ENCODE peak calls at places on chromosomes 11 and 22, in four cellular contexts. S, G, J and I are unnamed samples.

GRCh38 chr11:35270342-35270741 is 131.4 kb downstream of the CD44 start:
- DNase-seq in S (no peak), G (no peak), J (no peak), I (no peak)

GRCh38 chr22:30210235-30210831 is 36.2 kb downstream of the LIF start:
- DNase-seq in S (no peak), G (peak; percentile 29), J (peak; percentile 15), I (no peak)

GRCh38 chr11:62856333-62856910 is 17.0 kb upstream of the WDR74 start:
- DNase-seq in S (peak; percentile 70), G (no peak), J (no peak), I (no peak)

GRCh38 chr11:65134952-65135632 is 773 bp upstream of the SYVN1 start:
- DNase-seq in S (peak; percentile 97), G (peak; percentile 96), J (peak; percentile 91), I (peak; percentile 94)

GRCh38 chr11:34809191-34810106 is 106.7 kb downstream of the APIP start:
- DNase-seq in S (no peak), G (no peak), J (no peak), I (no peak)

GRCh38 chr11:3169952-3170755 is 5.0 kb upstream of the OSBPL5 start:
- DNase-seq in S (no peak), G (no peak), J (no peak), I (no peak)

GRCh38 chr11:5857590-5857989 is at the start of gene OR52E8:
- DNase-seq in S (no peak), G (no peak), J (no peak), I (no peak)

GRCh38 chr11:4641501-4641900 is 2.3 kb upstream of the OR51E1 start:
- DNase-seq in S (no peak), G (no peak), J (no peak), I (no peak)

GRCh38 chr11:107957109-107957588 is 28.9 kb downstream of the RAB39A start:
- DNase-seq in S (no peak), G (no peak), J (peak; percentile 78), I (peak; percentile 85)

GRCh38 chr22:26169312-26170111 is at the start of gene SEZ6L:
- DNase-seq in S (no peak), G (peak; percentile 80), J (peak; percentile 90), I (peak; percentile 48)

GRCh38 chr11:100546714-100547113 is 140.4 kb upstream of the ARHGAP42 start:
- DNase-seq in S (no peak), G (no peak), J (no peak), I (no peak)

GRCh38 chr22:43817402-43817801 is 5.3 kb upstream of the EFCAB6 start:
- DNase-seq in S (no peak), G (no peak), J (no peak), I (no peak)

GRCh38 chr11:74559110-74559933 is 33.1 kb upstream of the POLD3 start:
- DNase-seq in S (no peak), G (no peak), J (no peak), I (no peak)

GRCh38 chr22:47396515-47396914 is 634.1 kb downstream of the TBC1D22A start:
- DNase-seq in S (no peak), G (no peak), J (no peak), I (no peak)

GRCh38 chr11:100789500-100789899 is 102.4 kb downstream of the ARHGAP42 start:
- DNase-seq in S (no peak), G (no peak), J (no peak), I (no peak)

GRCh38 chr11:16737860-16738197 is 618 bp upstream of the C11orf58 start:
- DNase-seq in S (no peak), G (peak; percentile 24), J (peak; percentile 47), I (no peak)

GRCh38 chr11:113022267-113022666 is 61.0 kb downstream of the NCAM1 start:
- DNase-seq in S (no peak), G (no peak), J (no peak), I (no peak)

GRCh38 chr11:101436511-101437142 is 147.2 kb downstream of the TRPC6 start:
- DNase-seq in S (peak; percentile 87), G (peak; percentile 76), J (peak; percentile 5), I (peak; percentile 61)

GRCh38 chr11:115198301-115198700 is 305.9 kb downstream of the CADM1 start:
- DNase-seq in S (no peak), G (no peak), J (no peak), I (no peak)

GRCh38 chr11:117481036-117481435 is 153.4 kb downstream of the CEP164 start:
- DNase-seq in S (no peak), G (no peak), J (no peak), I (no peak)

GRCh38 chr11:76228122-76229000 is 22.1 kb upstream of the WNT11 start:
- DNase-seq in S (no peak), G (no peak), J (no peak), I (no peak)

GRCh38 chr22:36395922-36396321 is 8.2 kb upstream of the MYH9 start:
- DNase-seq in S (no peak), G (no peak), J (peak; percentile 52), I (no peak)

GRCh38 chr11:93116641-93117577 is 80.9 kb downstream of the SLC36A4 start:
- DNase-seq in S (no peak), G (peak; percentile 52), J (no peak), I (no peak)

GRCh38 chr11:69504127-69504526 is 22.7 kb downstream of the LINC01488 start:
- DNase-seq in S (no peak), G (no peak), J (no peak), I (no peak)

GRCh38 chr11:8283510-8284272 is 20.0 kb upstream of the LMO1 start:
- DNase-seq in S (no peak), G (peak; percentile 67), J (peak; percentile 93), I (no peak)

GRCh38 chr22:48923165-48923875 is 904.4 kb downstream of the BRD1 start:
- DNase-seq in S (no peak), G (no peak), J (no peak), I (no peak)

GRCh38 chr11:66363805-66364535 is 7.6 kb downstream of the SLC29A2 start:
- DNase-seq in S (peak; percentile 91), G (peak; percentile 67), J (peak; percentile 86), I (peak; percentile 35)

GRCh38 chr11:87180743-87181142 is 143.0 kb downstream of the TMEM135 start:
- DNase-seq in S (no peak), G (no peak), J (no peak), I (peak; percentile 58)

GRCh38 chr11:94880216-94880615 is 93.1 kb downstream of the CWC15 start:
- DNase-seq in S (no peak), G (no peak), J (no peak), I (no peak)

GRCh38 chr22:49261616-49262015 is 566.1 kb downstream of the BRD1 start:
- DNase-seq in S (no peak), G (no peak), J (no peak), I (no peak)

GRCh38 chr22:41513391-41513790 is 30.9 kb downstream of the POLR3H start:
- DNase-seq in S (no peak), G (no peak), J (no peak), I (no peak)

GRCh38 chr11:84626256-84626655 is 1000.9 kb downstream of the DLG2 start:
- DNase-seq in S (no peak), G (no peak), J (no peak), I (no peak)

GRCh38 chr22:46791201-46791731 is 28.8 kb downstream of the TBC1D22A start:
- DNase-seq in S (peak; percentile 49), G (no peak), J (no peak), I (no peak)

GRCh38 chr11:130379276-130379675 is 49.1 kb downstream of the ADAMTS8 start:
- DNase-seq in S (no peak), G (no peak), J (no peak), I (no peak)

GRCh38 chr11:2779981-2780849 is 80.4 kb upstream of the KCNQ1OT1 start:
- DNase-seq in S (no peak), G (no peak), J (peak; percentile 71), I (no peak)

DNA sequence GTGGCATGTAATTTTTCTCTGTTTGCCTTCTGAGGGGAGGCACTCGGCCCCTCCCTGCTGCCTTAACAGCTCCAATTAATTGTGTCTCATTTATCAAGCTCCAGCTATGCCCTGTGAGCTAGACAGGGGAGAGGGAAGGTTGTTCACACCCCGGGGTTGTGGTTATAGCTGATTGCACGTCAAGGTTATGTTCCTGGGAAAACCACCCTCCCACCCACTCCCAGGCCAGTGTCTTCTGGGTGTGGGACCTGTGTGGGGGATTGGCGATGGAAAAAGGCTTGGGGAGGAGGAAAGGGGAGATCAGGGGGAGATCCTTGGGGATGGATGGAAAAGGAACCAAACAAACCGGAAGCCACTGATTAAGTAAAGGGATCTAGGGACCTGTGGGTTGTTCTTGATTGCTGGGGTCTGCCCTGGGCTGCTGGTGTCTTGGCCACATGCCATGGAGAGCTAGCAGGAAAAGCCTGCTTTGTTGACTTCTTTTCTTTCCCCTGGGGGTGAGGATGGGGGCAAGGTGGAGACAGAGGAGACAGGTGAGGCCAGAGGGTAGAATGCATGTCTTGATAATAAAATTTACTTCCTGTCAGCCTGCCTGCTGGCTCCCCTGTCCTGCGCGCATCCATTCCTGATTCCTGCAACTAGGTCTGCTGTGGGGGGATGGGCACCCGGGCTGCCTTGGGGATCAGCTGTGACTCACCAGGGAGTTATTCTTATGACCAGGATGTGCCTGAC is 13.5 kb upstream of the SORL1-AS1 start:
- DNase-seq in S (no peak), G (peak; percentile 56), J (peak; percentile 79), I (peak; percentile 84)
- H3K9ac ChIP-seq in S (peak overlapping the region; percentile 43), G (no peak overlapping the region), J (no peak overlapping the region), I (no peak overlapping the region)

GRCh38 chr11:24286238-24286637 is 210.6 kb upstream of the LUZP2 start:
- DNase-seq in S (no peak), G (no peak), J (no peak), I (no peak)
- H3K4me1 ChIP-seq in S (no peaks in the 10 kb centered on the region), G (no peaks in the 10 kb centered on the region), J (no peaks in the 10 kb centered on the region), I (no peaks in the 10 kb centered on the region)

GRCh38 chr11:68002943-68003845 is 703 bp downstream of the UNC93B1 start:
- DNase-seq in S (peak; percentile 79), G (peak; percentile 62), J (peak; percentile 70), I (peak; percentile 38)
- H3K9ac ChIP-seq in S (peak overlapping the region; percentile 89), G (no peak overlapping the region), J (no peak overlapping the region), I (peak overlapping the region; percentile 56)

DNA sequence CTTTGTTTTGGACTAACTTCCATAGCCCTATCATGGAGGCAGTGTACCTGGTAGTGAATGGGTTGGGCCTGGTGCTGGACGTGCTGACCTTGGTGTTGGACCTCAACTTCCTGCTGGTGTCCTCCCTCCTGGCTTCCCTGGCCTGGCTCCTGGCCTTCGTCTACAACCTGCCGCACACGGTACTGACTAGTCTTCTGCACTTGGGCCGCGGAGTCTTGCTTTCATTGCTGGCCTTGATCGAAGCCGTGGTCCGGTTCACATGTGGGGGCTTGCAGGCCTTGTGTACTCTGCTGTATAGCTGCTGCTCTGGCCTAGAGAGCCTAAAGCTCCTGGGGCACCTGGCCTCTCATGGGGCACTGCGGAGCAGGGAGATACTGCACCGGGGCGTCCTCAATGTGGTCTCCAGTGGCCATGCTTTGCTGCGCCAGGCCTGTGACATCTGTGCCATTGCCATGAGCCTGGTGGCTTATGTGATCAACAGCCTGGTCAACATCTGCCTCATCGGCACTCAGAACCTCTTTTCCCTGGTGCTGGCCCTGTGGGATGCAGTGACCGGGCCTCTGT is 846 bp downstream of the RNF26 start:
- DNase-seq in S (no peak), G (no peak), J (no peak), I (no peak)
- H3K4me1 ChIP-seq in S (peaks cover 21% of the 10 kb centered on the region), G (peaks cover 66% of the 10 kb centered on the region), J (peaks cover 16% of the 10 kb centered on the region), I (peaks cover 44% of the 10 kb centered on the region)

GRCh38 chr11:12436266-12436665 is 58.9 kb downstream of the PARVA start:
- DNase-seq in S (no peak), G (no peak), J (no peak), I (no peak)
- H3K9ac ChIP-seq in S (no peak overlapping the region), G (no peak overlapping the region), J (no peak overlapping the region), I (no peak overlapping the region)

GRCh38 chr11:58057481-58057880 is 26.7 kb downstream of the OR6Q1 start:
- DNase-seq in S (no peak), G (no peak), J (no peak), I (no peak)
- H3K4me1 ChIP-seq in S (no peaks in the 10 kb centered on the region), G (peaks cover 4% of the 10 kb centered on the region), J (peaks cover 17% of the 10 kb centered on the region), I (peaks cover 34% of the 10 kb centered on the region)